ENCODE peak calls at places on chromosome 20, in four cellular contexts. W is A549, D is HepG2, R is GM12878. N is an unnamed sample.
A peak's percentile ranks its signal among the peaks of the same experiment; 100 is the strongest.

GRCh38 chr20:32247957-32248497 is 29.4 kb upstream of the KIF3B start:
- DNase-seq in R (no peak), D (no peak), W (no peak), N (no peak)

GRCh38 chr20:952196-952795 is 36.2 kb upstream of the ANGPT4 start:
- DNase-seq in R (no peak), W (no peak), D (no peak), N (no peak)

GRCh38 chr20:3470208-3470626 is 601 bp upstream of the ATRN start:
- DNase-seq in W (no peak), R (no peak), D (no peak), N (no peak)

GRCh38 chr20:48266571-48266970 is 481.3 kb upstream of the SULF2 start:
- DNase-seq in W (no peak), R (no peak), D (no peak), N (no peak)

GRCh38 chr20:38847840-38848239 is 42.3 kb downstream of the PPP1R16B start:
- DNase-seq in W (no peak), R (no peak), D (no peak), N (no peak)

GRCh38 chr20:59207742-59208357 is 44.2 kb downstream of the ZNF831 start:
- DNase-seq in W (peak; percentile 29), D (peak; percentile 53), R (peak; percentile 2), N (peak; percentile 50)

GRCh38 chr20:43844778-43845614 is 69.7 kb upstream of the TOX2 start:
- DNase-seq in D (no peak), W (peak; percentile 38), R (no peak), N (no peak)

GRCh38 chr20:36340593-36340990 is 34.5 kb downstream of the DLGAP4 start:
- DNase-seq in D (no peak), W (no peak), R (no peak), N (no peak)

GRCh38 chr20:10474606-10475184 is 39.6 kb downstream of the SLX4IP start:
- DNase-seq in D (no peak), R (no peak), W (no peak), N (no peak)

GRCh38 chr20:31818376-31818908 is 714 bp upstream of the MYLK2 start:
- DNase-seq in D (no peak), R (no peak), W (no peak), N (no peak)

GRCh38 chr20:39897058-39897457 is 792.0 kb downstream of the MAFB start:
- DNase-seq in R (no peak), D (no peak), W (no peak), N (no peak)

GRCh38 chr20:53652090-53652858 is 58.6 kb upstream of the ZNF217 start:
- DNase-seq in D (peak; percentile 97), W (peak; percentile 38), R (peak; percentile 93), N (no peak)

GRCh38 chr20:35145141-35145564 is 2.0 kb downstream of the EDEM2 start:
- DNase-seq in W (peak; percentile 70), R (peak; percentile 23), D (peak; percentile 77), N (peak; percentile 41)

GRCh38 chr20:15185913-15186312 is 848.5 kb upstream of the FLRT3 start:
- DNase-seq in R (no peak), W (no peak), D (peak; percentile 68), N (no peak)

GRCh38 chr20:8082025-8082424 is 50.0 kb upstream of the PLCB1 start:
- DNase-seq in W (peak; percentile 45), D (peak; percentile 15), R (no peak), N (no peak)

GRCh38 chr20:40945754-40946451 is 82.7 kb upstream of the TOP1 start:
- DNase-seq in D (peak; percentile 72), W (peak; percentile 59), R (no peak), N (peak; percentile 83)

GRCh38 chr20:44537993-44538392 is 16.1 kb upstream of the SERINC3 start:
- DNase-seq in D (no peak), W (no peak), R (no peak), N (no peak)

GRCh38 chr20:62728781-62729300 is 20.2 kb downstream of the NTSR1 start:
- DNase-seq in R (no peak), D (no peak), W (no peak), N (no peak)

GRCh38 chr20:20665933-20666332 is 46.5 kb downstream of the RALGAPA2 start:
- DNase-seq in D (no peak), R (no peak), W (no peak), N (no peak)

GRCh38 chr20:53957421-53958172 is 112.8 kb downstream of the BCAS1 start:
- DNase-seq in R (no peak), W (no peak), D (no peak), N (no peak)

GRCh38 chr20:48682529-48683385 is 145.0 kb downstream of the PREX1 start:
- DNase-seq in R (no peak), D (peak; percentile 60), W (no peak), N (peak; percentile 93)

GRCh38 chr20:34579191-34579661 is 20.7 kb downstream of the MAP1LC3A start:
- DNase-seq in W (peak; percentile 69), D (peak; percentile 45), R (no peak), N (no peak)

GRCh38 chr20:47352332-47353223 is 3.9 kb downstream of the ZMYND8 start:
- DNase-seq in D (no peak), W (peak; percentile 49), R (no peak), N (peak; percentile 36)

GRCh38 chr20:53255102-53255710 is 283.0 kb downstream of the TSHZ2 start:
- DNase-seq in R (no peak), D (no peak), W (no peak), N (no peak)

GRCh38 chr20:51696304-51697118 is 71.7 kb downstream of the ATP9A start:
- DNase-seq in W (no peak), R (no peak), D (no peak), N (peak; percentile 65)

GRCh38 chr20:59365611-59366284 is 65.3 kb downstream of the EDN3 start:
- DNase-seq in D (no peak), R (no peak), W (no peak), N (no peak)

GRCh38 chr20:34996243-34996984 is 40.7 kb downstream of the MYH7B start:
- DNase-seq in D (no peak), W (no peak), R (no peak), N (no peak)

GRCh38 chr20:3728354-3728753 is 4.1 kb upstream of the HSPA12B start:
- DNase-seq in D (no peak), R (no peak), W (no peak), N (no peak)

GRCh38 chr20:62776692-62777527 is 19.4 kb upstream of the MRGBP start:
- DNase-seq in W (peak; percentile 61), D (peak; percentile 58), R (peak; percentile 21), N (peak; percentile 78)

GRCh38 chr20:57938158-57939108 is 228.6 kb upstream of the PMEPA1 start:
- DNase-seq in W (no peak), R (no peak), D (no peak), N (no peak)

GRCh38 chr20:61759286-61760065 is 306.2 kb downstream of the TAF4 start:
- DNase-seq in D (no peak), W (no peak), R (no peak), N (no peak)

GRCh38 chr20:63635431-63636141 is 8.7 kb upstream of the GMEB2 start:
- DNase-seq in D (no peak), R (peak; percentile 68), W (no peak), N (no peak)

GRCh38 chr20:45067087-45067486 is 33.8 kb downstream of the KCNS1 start:
- DNase-seq in D (no peak), R (no peak), W (no peak), N (no peak)

GRCh38 chr20:6832811-6833210 is 65.3 kb downstream of the BMP2 start:
- DNase-seq in W (no peak), D (no peak), R (no peak), N (no peak)

GRCh38 chr20:6831461-6831860 is 64.0 kb downstream of the BMP2 start:
- DNase-seq in W (no peak), R (no peak), D (no peak), N (no peak)

GRCh38 chr20:6827472-6827871 is 60.0 kb downstream of the BMP2 start:
- DNase-seq in R (no peak), W (no peak), D (no peak), N (no peak)

GRCh38 chr20:6829510-6830116 is 62.1 kb downstream of the BMP2 start:
- DNase-seq in W (no peak), D (peak; percentile 29), R (no peak), N (no peak)

GRCh38 chr20:6828794-6829423 is 61.4 kb downstream of the BMP2 start:
- DNase-seq in D (peak; percentile 74), R (peak; percentile 30), W (peak; percentile 63), N (peak; percentile 53)
- TF ChIP-seq PBX3 in D (no peak), R (peak; percentile 64), W (no peak), N (peak; percentile 37)

DNA sequence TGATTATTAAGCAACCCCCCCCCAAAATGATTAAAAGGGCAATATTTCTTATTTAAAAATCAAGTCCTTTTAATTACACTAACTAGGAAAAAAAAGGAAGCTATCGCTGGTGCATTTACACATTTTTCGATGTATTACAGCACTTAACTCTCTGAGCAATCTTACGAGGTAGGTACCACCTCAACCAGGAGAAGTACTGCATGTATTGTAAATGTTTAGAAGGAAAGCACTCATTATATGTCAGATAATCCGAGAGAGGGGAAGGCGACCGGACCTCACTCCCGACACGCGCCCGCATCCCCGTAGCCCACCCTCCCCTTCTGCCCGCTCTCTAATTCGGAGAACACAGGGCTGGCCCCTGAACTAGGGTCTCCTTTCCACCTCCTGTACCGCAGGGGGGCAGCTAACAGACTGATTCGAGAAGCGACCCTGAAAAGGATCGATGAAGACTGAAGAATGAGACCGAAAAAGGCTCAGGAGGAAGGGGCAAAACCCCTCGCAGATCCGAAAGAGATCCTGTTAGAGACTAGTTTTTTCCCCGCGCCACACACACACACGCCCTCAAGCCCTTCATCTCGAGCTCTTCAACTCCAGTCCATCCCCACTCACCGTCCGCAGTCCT is 337 bp downstream of the ESF1 start:
- DNase-seq in R (no peak), W (no peak), D (no peak), N (peak; percentile 66)
- TF ChIP-seq PBX3 in R (no peak), W (no peak), D (no peak), N (no peak)

GRCh38 chr20:50624351-50625016 is 66.9 kb downstream of the RIPOR3 start:
- DNase-seq in D (peak; percentile 80), R (no peak), W (peak; percentile 17), N (peak; percentile 60)
- TF ChIP-seq PBX3 in D (no peak), R (no peak), W (no peak), N (no peak)

DNA sequence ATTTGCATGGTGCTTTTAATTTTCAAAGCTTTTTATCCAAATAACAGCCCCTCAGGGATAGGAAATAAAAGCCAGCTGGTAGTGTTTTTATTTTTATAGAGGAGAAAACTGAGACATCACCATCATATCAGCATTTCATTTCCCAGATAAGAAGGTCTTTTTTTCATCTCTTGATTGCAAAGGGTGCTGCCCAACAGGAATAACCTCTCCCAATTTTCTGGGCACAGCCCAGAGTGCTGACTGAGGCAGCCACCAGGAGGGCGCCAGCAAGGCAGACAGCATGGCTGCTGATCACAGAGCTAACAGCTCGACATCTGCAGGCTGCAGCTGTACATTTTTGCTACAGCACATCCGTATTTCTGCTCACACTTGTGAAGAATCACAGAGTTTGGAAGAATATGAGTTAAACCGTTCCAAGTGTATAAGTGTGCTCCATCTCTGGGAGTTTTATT is 85.7 kb upstream of the C20orf144 start:
- DNase-seq in W (peak; percentile 12), D (no peak), R (no peak), N (peak; percentile 51)
- TF ChIP-seq PBX3 in W (no peak), D (no peak), R (no peak), N (no peak)

GRCh38 chr20:24993337-24994185 is 1.0 kb upstream of the APMAP start:
- DNase-seq in D (peak; percentile 57), R (no peak), W (peak; percentile 71), N (no peak)

GRCh38 chr20:24990810-24991252 is 1.7 kb downstream of the APMAP start:
- DNase-seq in D (no peak), W (no peak), R (no peak), N (no peak)

GRCh38 chr20:24992420-24993205 is at the start of gene APMAP:
- DNase-seq in W (peak; percentile 94), D (peak; percentile 94), R (peak; percentile 66), N (peak; percentile 98)

GRCh38 chr20:24994186-24994465 is 1.6 kb upstream of the APMAP start:
- DNase-seq in D (no peak), R (no peak), W (no peak), N (no peak)

GRCh38 chr20:24991897-24992419 is 593 bp downstream of the APMAP start:
- DNase-seq in W (no peak), D (no peak), R (no peak), N (peak; percentile 56)
- TF ChIP-seq PBX3 in W (no peak), D (no peak), R (no peak), N (no peak)